ENCODE peak calls at places on chromosomes 13 and 19, in five cellular contexts. F is mesendoderm; O is iris pigment epithelial cell; Y is activated CD4-positive, alpha-beta T cell treated with anti-CD3 and anti-CD28 coated beads for 1 hour; K is GF-D8. H is an unnamed sample.

GRCh38 chr13:113114511-113115362 is 7.9 kb upstream of the F10 start:
- DNase-seq in O (no peak), F (no peak), K (no peak), Y (no peak), H (no peak)

GRCh38 chr19:33441277-33441699 is 67.8 kb downstream of the CEBPG start:
- DNase-seq in Y (no peak), O (no peak), F (no peak), K (peak; percentile 55), H (no peak)

GRCh38 chr19:49929611-49930482 is 543 bp upstream of the NUP62 start:
- DNase-seq in O (peak; percentile 98), Y (peak; percentile 91), F (peak; percentile 98), K (peak; percentile 91), H (peak; percentile 96)

GRCh38 chr13:29522044-29522685 is 73.3 kb downstream of the SLC7A1 start:
- DNase-seq in O (peak; percentile 93), K (no peak), F (no peak), Y (no peak), H (no peak)

GRCh38 chr13:70817571-70817970 is 709.3 kb upstream of the KLHL1 start:
- DNase-seq in K (no peak), F (no peak), Y (no peak), O (peak; percentile 48), H (no peak)

GRCh38 chr19:2983351-2984195 is 6.2 kb downstream of the TLE6 start:
- DNase-seq in O (peak; percentile 28), F (peak; percentile 88), K (no peak), Y (no peak), H (peak; percentile 58)

GRCh38 chr19:55442372-55443044 is 592 bp downstream of the SHISA7 start:
- DNase-seq in F (no peak), O (no peak), Y (no peak), K (no peak), H (no peak)

GRCh38 chr13:111076156-111077013 is 38.7 kb upstream of the ARHGEF7 start:
- DNase-seq in F (peak; percentile 25), O (no peak), Y (no peak), K (no peak), H (no peak)

GRCh38 chr13:46210362-46211083 is 1.2 kb upstream of the LRRC63 start:
- DNase-seq in K (no peak), O (no peak), Y (no peak), F (no peak), H (no peak)

GRCh38 chr19:49786432-49786831 is 19.6 kb downstream of the AP2A1 start:
- DNase-seq in O (peak; percentile 60), F (peak; percentile 57), Y (no peak), K (no peak), H (peak; percentile 83)

GRCh38 chr19:16676101-16676798 is 15.3 kb downstream of the TMEM38A start:
- DNase-seq in K (no peak), Y (no peak), F (no peak), O (no peak), H (no peak)

GRCh38 chr13:112720814-112721197 is 31.0 kb downstream of the ATP11A start:
- DNase-seq in O (no peak), Y (no peak), K (no peak), F (no peak), H (no peak)

GRCh38 chr19:13118424-13119193 is 545 bp downstream of the NACC1 start:
- DNase-seq in Y (no peak), K (peak; percentile 29), O (peak; percentile 55), F (peak; percentile 94), H (peak; percentile 64)

GRCh38 chr19:36973844-36974195 is 57.7 kb downstream of the ZNF568 start:
- DNase-seq in Y (no peak), F (peak; percentile 1), O (no peak), K (no peak), H (peak; percentile 8)

H was measured in AG08396.